ENCODE peak calls at places on chromosome 14, in seven cellular contexts. M is mesothelial cell of epicardium; F is effector memory CD4-positive, alpha-beta T cell; B is astrocyte of the hippocampus; Z is fibroblast of mammary gland; V is C1 segment of cervical spinal cord; H is M059J. Q is an unnamed sample.

GRCh38 chr14:34711169-34711568 is 3.2 kb downstream of the CFL2 start:
- DNase-seq in M (no peak), F (no peak), B (peak; percentile 61), Z (peak; percentile 92), V (no peak), H (peak; percentile 79), Q (peak; percentile 73)

GRCh38 chr14:63542231-63542999 is 762 bp downstream of the PPP2R5E start:
- DNase-seq in M (peak; percentile 38), F (no peak), B (peak; percentile 48), Z (no peak), V (peak; percentile 39), H (peak; percentile 47), Q (no peak)

GRCh38 chr14:54652188-54652889 is 85.4 kb downstream of the SAMD4A start:
- DNase-seq in M (peak; percentile 76), F (no peak), B (peak; percentile 99), Z (peak; percentile 99), V (no peak), H (peak; percentile 99), Q (peak; percentile 99)

GRCh38 chr14:58871972-58872530 is 234.3 kb downstream of the DACT1 start:
- DNase-seq in M (no peak), F (no peak), B (no peak), Z (peak; percentile 56), V (no peak), H (no peak), Q (peak; percentile 39)

GRCh38 chr14:68307769-68308168 is 485.1 kb downstream of the ZFP36L1 start:
- DNase-seq in M (no peak), F (no peak), B (no peak), Z (peak; percentile 62), V (no peak), H (no peak), Q (peak; percentile 22)

GRCh38 chr14:51540364-51540763 is 111.3 kb upstream of the FRMD6 start:
- DNase-seq in M (no peak), F (no peak), B (no peak), Z (peak; percentile 66), V (no peak), H (peak; percentile 70), Q (peak; percentile 31)

GRCh38 chr14:20383636-20384035 is 29.7 kb downstream of the TEP1 start:
- DNase-seq in M (no peak), F (no peak), B (no peak), Z (no peak), V (no peak), H (no peak), Q (no peak)

GRCh38 chr14:100738704-100739131 is 12.0 kb downstream of the DLK1 start:
- DNase-seq in M (peak; percentile 34), F (no peak), B (no peak), Z (no peak), V (no peak), H (no peak), Q (no peak)

GRCh38 chr14:77307099-77307496 is 13.6 kb downstream of the POMT2 start:
- DNase-seq in M (no peak), F (no peak), B (peak; percentile 65), Z (no peak), V (peak; percentile 33), H (peak; percentile 63), Q (no peak)

GRCh38 chr14:52856139-52856538 is 64.7 kb upstream of the GNPNAT1 start:
- DNase-seq in M (no peak), F (no peak), B (no peak), Z (no peak), V (no peak), H (peak; percentile 66), Q (no peak)

GRCh38 chr14:92527724-92528123 is 14.1 kb downstream of the RIN3 start:
- DNase-seq in M (no peak), F (no peak), B (peak; percentile 51), Z (peak; percentile 26), V (no peak), H (peak; percentile 15), Q (peak; percentile 33)

Q was measured in fibroblast of pulmonary artery.